ENCODE peak calls at places on chromosomes 1 and 21, in six cellular contexts. D, R, P, F, A and W are unnamed samples.

GRCh38 chr1:91827094-91828006 is 58.6 kb downstream of the TGFBR3 start:
- DNase-seq in F (no peak), P (peak; percentile 19), A (no peak), D (no peak), R (no peak), W (peak; percentile 81)

GRCh38 chr1:90573736-90574135 is 143.4 kb downstream of the BARHL2 start:
- DNase-seq in D (no peak), F (no peak), A (no peak), P (no peak), R (no peak), W (no peak)

GRCh38 chr1:26838474-26839338 is 12.2 kb downstream of the ZDHHC18 start:
- DNase-seq in P (no peak), F (no peak), R (peak; percentile 57), A (no peak), D (no peak), W (no peak)

GRCh38 chr1:100483230-100483629 is 54.7 kb upstream of the GPR88 start:
- DNase-seq in P (no peak), A (no peak), R (no peak), D (no peak), F (no peak), W (no peak)

GRCh38 chr1:169816617-169817016 is 21.9 kb upstream of the METTL18 start:
- DNase-seq in A (no peak), F (no peak), D (no peak), R (no peak), P (no peak), W (no peak)

GRCh38 chr1:5481889-5482288 is 510.3 kb downstream of the NPHP4 start:
- DNase-seq in D (peak; percentile 25), R (no peak), P (no peak), A (no peak), F (peak; percentile 11), W (no peak)

GRCh38 chr1:20476260-20477038 is 9.6 kb downstream of the CAMK2N1 start:
- DNase-seq in R (peak; percentile 61), F (no peak), D (peak; percentile 53), A (no peak), P (peak; percentile 42), W (peak; percentile 70)

GRCh38 chr1:155698382-155699038 is 9.6 kb downstream of the DAP3 start:
- DNase-seq in R (peak; percentile 40), D (no peak), F (no peak), A (no peak), P (no peak), W (no peak)

GRCh38 chr1:52253421-52253820 is 111.5 kb downstream of the ZFYVE9 start:
- DNase-seq in R (peak; percentile 17), P (no peak), F (no peak), A (no peak), D (no peak), W (no peak)

GRCh38 chr1:74766579-74766978 is 33.6 kb downstream of the TYW3 start:
- DNase-seq in R (no peak), F (no peak), A (no peak), D (no peak), P (no peak), W (no peak)

GRCh38 chr1:50564417-50564816 is 141.2 kb upstream of the DMRTA2 start:
- DNase-seq in D (no peak), F (no peak), R (no peak), A (no peak), P (no peak), W (no peak)

GRCh38 chr1:21623411-21623961 is 45.7 kb downstream of the RAP1GAP start:
- DNase-seq in P (peak; percentile 41), F (no peak), D (no peak), A (no peak), R (no peak), W (no peak)

GRCh38 chr1:24109166-24109483 is 2.8 kb downstream of the MYOM3 start:
- DNase-seq in D (no peak), R (no peak), F (no peak), P (no peak), A (no peak), W (no peak)

GRCh38 chr1:9590945-9591668 is 2.4 kb downstream of the TMEM201 start:
- DNase-seq in R (no peak), A (peak; percentile 53), D (no peak), P (no peak), F (no peak), W (peak; percentile 26)

GRCh38 chr1:203905275-203905674 is 43.9 kb downstream of the SNRPE start:
- DNase-seq in F (no peak), R (no peak), A (no peak), D (no peak), P (no peak), W (no peak)

GRCh38 chr21:46667191-46667734 is 31.8 kb downstream of the PRMT2 start:
- DNase-seq in F (no peak), D (no peak), A (no peak), P (peak; percentile 43), R (peak; percentile 50), W (peak; percentile 27)

GRCh38 chr1:53557830-53558784 is 98.9 kb downstream of the DMRTB1 start:
- DNase-seq in D (no peak), F (no peak), P (no peak), R (no peak), A (peak; percentile 31), W (no peak)